ENCODE peak calls at places on chromosomes 12 and 14, in ten cellular contexts. J is IMR-90, T is ovary, Y is Peyer's patch, U is K562, C is transverse colon, R is stomach, O is tibial nerve, Q is heart left ventricle, L is suprapubic skin. H is an unnamed sample.

GRCh38 chr14:69093551-69094421 is 59.1 kb downstream of the DCAF5 start:
- DNase-seq in J (peak), T (no peak), Y (no peak), U (no peak), C (no peak), R (peak), O (no peak), Q (no peak), L (no peak), H (no peak)

GRCh38 chr12:106112094-106112822 is 26.5 kb downstream of the NUAK1 start:
- DNase-seq in J (peak), T (no peak), Y (no peak), U (no peak), C (no peak), R (no peak), O (no peak), Q (peak), L (no peak), H (peak)

GRCh38 chr14:20624495-20625070 is 16.9 kb downstream of the OR6S1 start:
- DNase-seq in J (peak), T (peak), Y (peak), U (peak), C (peak), R (peak), O (peak), Q (peak), L (peak), H (peak)

GRCh38 chr12:6764011-6764828 is 1.9 kb upstream of the PTMS start:
- DNase-seq in J (peak), T (peak), Y (peak), U (peak), C (peak), R (peak), O (peak), Q (peak), L (peak), H (peak)

GRCh38 chr14:51564986-51565604 is 86.6 kb upstream of the FRMD6 start:
- DNase-seq in J (no peak), T (no peak), Y (no peak), U (no peak), C (no peak), R (no peak), O (no peak), Q (no peak), L (no peak), H (no peak)

GRCh38 chr14:87797001-87797400 is 196.0 kb downstream of the GALC start:
- DNase-seq in J (no peak), T (no peak), Y (no peak), U (no peak), C (no peak), R (no peak), O (no peak), Q (no peak), L (no peak), H (no peak)

GRCh38 chr12:52645120-52645761 is 6.8 kb downstream of the KRT2 start:
- DNase-seq in J (no peak), T (no peak), Y (peak), U (peak), C (no peak), R (no peak), O (no peak), Q (no peak), L (no peak), H (peak)

GRCh38 chr12:110917961-110918360 is 2.4 kb downstream of the MYL2 start:
- DNase-seq in J (no peak), T (no peak), Y (no peak), U (no peak), C (no peak), R (no peak), O (no peak), Q (no peak), L (no peak), H (no peak)

GRCh38 chr12:1566449-1567135 is 27.8 kb downstream of the FBXL14 start:
- DNase-seq in J (no peak), T (no peak), Y (no peak), U (peak), C (no peak), R (no peak), O (no peak), Q (no peak), L (no peak), H (peak)

GRCh38 chr12:105759172-105759571 is 379.6 kb downstream of the NUAK1 start:
- DNase-seq in J (no peak), T (no peak), Y (no peak), U (no peak), C (no peak), R (no peak), O (no peak), Q (no peak), L (no peak), H (no peak)

GRCh38 chr12:53735556-53735955 is 8.3 kb upstream of the CALCOCO1 start:
- DNase-seq in J (no peak), T (no peak), Y (no peak), U (no peak), C (no peak), R (peak), O (no peak), Q (peak), L (no peak), H (no peak)

GRCh38 chr12:124231980-124232653 is 62.8 kb upstream of the RFLNA start:
- DNase-seq in J (no peak), T (no peak), Y (no peak), U (no peak), C (peak), R (peak), O (no peak), Q (no peak), L (no peak), H (no peak)

GRCh38 chr12:31412292-31412801 is 86.4 kb upstream of the SINHCAF start:
- DNase-seq in J (no peak), T (no peak), Y (no peak), U (no peak), C (no peak), R (no peak), O (no peak), Q (no peak), L (no peak), H (no peak)

GRCh38 chr14:75158843-75159614 is 17.4 kb downstream of the TMED10 start:
- DNase-seq in J (peak), T (no peak), Y (no peak), U (no peak), C (no peak), R (no peak), O (no peak), Q (no peak), L (no peak), H (no peak)

GRCh38 chr14:90773705-90774104 is 42.5 kb downstream of the TTC7B start:
- DNase-seq in J (no peak), T (no peak), Y (no peak), U (no peak), C (no peak), R (no peak), O (no peak), Q (no peak), L (no peak), H (no peak)

GRCh38 chr12:115261691-115262398 is 577.9 kb upstream of the TBX3 start:
- DNase-seq in J (peak), T (no peak), Y (no peak), U (no peak), C (peak), R (no peak), O (no peak), Q (no peak), L (no peak), H (no peak)

GRCh38 chr12:69007166-69007857 is 74.3 kb upstream of the CPM start:
- DNase-seq in J (peak), T (peak), Y (no peak), U (no peak), C (peak), R (peak), O (no peak), Q (no peak), L (no peak), H (no peak)

GRCh38 chr12:89883630-89884364 is 175.2 kb upstream of the ATP2B1 start:
- DNase-seq in J (peak), T (no peak), Y (no peak), U (no peak), C (no peak), R (no peak), O (no peak), Q (no peak), L (no peak), H (no peak)

GRCh38 chr14:88829188-88829587 is 4.7 kb downstream of the TTC8 start:
- DNase-seq in J (no peak), T (no peak), Y (no peak), U (no peak), C (no peak), R (no peak), O (no peak), Q (no peak), L (no peak), H (no peak)

GRCh38 chr12:69442894-69443293 is 27.3 kb upstream of the FRS2 start:
- DNase-seq in J (peak), T (no peak), Y (no peak), U (no peak), C (no peak), R (no peak), O (no peak), Q (no peak), L (no peak), H (no peak)

GRCh38 chr14:60707858-60708257 is 16.3 kb downstream of the SIX4 start:
- DNase-seq in J (no peak), T (no peak), Y (no peak), U (no peak), C (no peak), R (no peak), O (no peak), Q (no peak), L (no peak), H (no peak)

GRCh38 chr14:49134940-49135339 is 451.2 kb downstream of the RPS29 start:
- DNase-seq in J (no peak), T (peak), Y (no peak), U (no peak), C (no peak), R (no peak), O (no peak), Q (no peak), L (no peak), H (no peak)

GRCh38 chr12:71704920-71705319 is 19.0 kb downstream of the TMEM19 start:
- DNase-seq in J (no peak), T (no peak), Y (no peak), U (no peak), C (no peak), R (no peak), O (no peak), Q (no peak), L (no peak), H (no peak)

GRCh38 chr12:69755302-69755701 is 16.6 kb downstream of the RAB3IP start:
- DNase-seq in J (no peak), T (no peak), Y (no peak), U (no peak), C (no peak), R (no peak), O (no peak), Q (no peak), L (no peak), H (no peak)

GRCh38 chr14:51236314-51236713 is 3.7 kb upstream of the TMX1 start:
- DNase-seq in J (peak), T (no peak), Y (no peak), U (no peak), C (no peak), R (no peak), O (no peak), Q (no peak), L (no peak), H (no peak)

GRCh38 chr12:116556356-116556952 is 2.7 kb upstream of the MAP1LC3B2 start:
- DNase-seq in J (no peak), T (no peak), Y (no peak), U (no peak), C (no peak), R (no peak), O (no peak), Q (no peak), L (no peak), H (no peak)

GRCh38 chr12:116556964-116557706 is 2.0 kb upstream of the MAP1LC3B2 start:
- DNase-seq in J (peak), T (no peak), Y (no peak), U (no peak), C (no peak), R (no peak), O (no peak), Q (no peak), L (no peak), H (no peak)

GRCh38 chr12:116559330-116560080 is at the start of gene MAP1LC3B2:
- DNase-seq in J (peak), T (no peak), Y (peak), U (peak), C (peak), R (peak), O (peak), Q (peak), L (peak), H (peak)

GRCh38 chr12:116559080-116559329 is 176 bp upstream of the MAP1LC3B2 start:
- DNase-seq in J (no peak), T (no peak), Y (peak), U (peak), C (no peak), R (no peak), O (no peak), Q (no peak), L (no peak), H (no peak)

DNA sequence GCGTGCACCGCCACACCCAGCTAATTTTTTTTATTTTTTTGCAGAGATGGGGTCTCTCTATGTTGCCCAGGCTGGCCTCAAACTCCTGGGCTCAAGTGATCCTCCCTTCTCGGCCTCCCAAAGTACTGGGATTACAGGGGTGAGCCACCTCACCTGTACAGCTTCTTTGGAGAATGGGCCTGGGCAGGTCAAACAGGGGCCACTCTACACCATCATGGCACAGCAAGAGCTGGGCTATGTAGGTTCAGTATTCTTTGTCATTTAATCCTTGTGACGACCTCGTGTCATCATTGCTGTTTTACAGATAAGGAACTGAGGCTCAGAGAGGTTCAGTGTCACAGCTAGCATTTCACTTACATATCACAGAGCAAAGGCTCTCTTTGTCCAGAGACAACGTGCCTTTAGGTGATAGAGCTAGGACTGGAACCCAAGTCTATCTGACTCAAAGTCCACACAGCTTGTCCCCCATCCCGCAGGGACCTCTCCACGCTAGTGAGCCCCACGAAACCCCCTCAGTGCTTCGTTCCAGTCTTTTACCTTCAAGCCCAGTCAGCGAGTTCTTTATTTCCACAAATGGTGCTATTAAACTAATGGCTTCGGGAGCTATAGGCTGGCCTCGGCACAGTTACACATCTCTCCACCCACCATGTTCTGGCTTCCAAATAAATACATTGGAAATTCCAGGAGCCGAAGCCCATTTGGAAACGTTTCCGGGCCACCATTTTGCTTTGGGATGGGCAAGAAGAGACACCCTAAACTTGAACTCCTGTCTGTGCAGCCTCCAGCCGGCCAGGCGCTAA is 701 bp upstream of the MAP1LC3B2 start:
- DNase-seq in J (no peak), T (no peak), Y (no peak), U (peak), C (no peak), R (no peak), O (no peak), Q (no peak), L (no peak), H (peak)
- TF ChIP-seq POLR2A in J (no peak), T (no peak), Y (no peak), U (no peak), C (no peak), R (no peak), O (no peak), Q (no peak), L (no peak), H (peak)

GRCh38 chr12:62934799-62935674 is at the start of gene PPM1H:
- DNase-seq in J (peak), T (peak), Y (peak), U (peak), C (peak), R (peak), O (no peak), Q (peak), L (peak), H (peak)
- TF ChIP-seq POLR2A in J (no peak), T (no peak), Y (peak), U (peak), C (no peak), R (no peak), O (peak), Q (peak), L (no peak), H (no peak)

GRCh38 chr14:35403397-35404245 is 928 bp downstream of the NFKBIA start:
- DNase-seq in J (peak), T (peak), Y (peak), U (peak), C (peak), R (peak), O (peak), Q (peak), L (peak), H (peak)
- TF ChIP-seq POLR2A in J (no peak), T (peak), Y (peak), U (no peak), C (peak), R (no peak), O (no peak), Q (no peak), L (no peak), H (peak)

GRCh38 chr12:99649551-99649950 is 2.0 kb downstream of the GARIN6 start:
- DNase-seq in J (no peak), T (no peak), Y (no peak), U (no peak), C (no peak), R (no peak), O (no peak), Q (no peak), L (no peak), H (peak)

GRCh38 chr12:99648183-99648582 is 630 bp downstream of the GARIN6 start:
- DNase-seq in J (no peak), T (no peak), Y (no peak), U (no peak), C (no peak), R (no peak), O (no peak), Q (no peak), L (no peak), H (no peak)

GRCh38 chr12:99644629-99645028 is 2.9 kb upstream of the GARIN6 start:
- DNase-seq in J (no peak), T (no peak), Y (no peak), U (no peak), C (no peak), R (no peak), O (no peak), Q (no peak), L (no peak), H (no peak)

DNA sequence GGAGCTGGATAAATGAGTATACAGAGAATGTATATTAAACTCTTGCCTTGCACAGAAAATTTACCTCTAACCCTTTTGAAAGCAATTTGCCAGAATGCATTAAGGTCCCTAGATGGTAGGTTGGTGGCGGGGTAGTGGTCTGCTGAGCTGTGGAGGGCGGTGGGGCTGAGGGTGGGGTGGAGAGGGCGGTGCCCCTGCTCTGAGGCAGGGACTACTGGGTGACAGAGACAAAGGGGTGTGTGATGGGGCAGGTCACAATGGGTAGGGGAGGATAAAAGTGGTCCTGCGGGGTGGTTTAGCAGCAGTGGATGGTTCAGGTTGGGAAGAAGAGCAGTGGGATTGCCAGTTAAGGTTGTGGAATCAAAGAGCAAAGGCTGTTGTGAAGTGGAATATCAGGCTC is at the start of gene GARIN6:
- DNase-seq in J (no peak), T (no peak), Y (no peak), U (no peak), C (no peak), R (no peak), O (no peak), Q (no peak), L (no peak), H (no peak)
- TF ChIP-seq POLR2A in J (no peak), T (no peak), Y (no peak), U (no peak), C (no peak), R (no peak), O (no peak), Q (no peak), L (no peak), H (no peak)

DNA sequence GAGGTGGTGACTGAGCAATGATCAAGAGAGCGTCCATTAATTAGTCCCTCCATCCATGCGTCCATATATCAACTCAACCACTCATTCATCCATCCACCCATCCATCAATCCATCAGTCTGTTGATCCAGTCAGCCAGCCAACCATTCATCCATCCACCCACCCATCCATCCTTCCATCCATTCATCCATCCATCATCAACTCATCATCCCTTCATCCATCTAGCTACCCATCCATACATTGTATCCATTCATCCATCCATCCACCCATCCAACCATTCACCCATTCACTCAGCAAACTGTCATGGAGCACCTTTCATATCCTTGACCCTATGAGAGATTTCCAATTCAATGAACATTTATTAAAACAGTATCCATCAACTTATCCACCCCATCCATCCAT is 28.1 kb downstream of the MAP1LC3B2 start:
- DNase-seq in J (no peak), T (no peak), Y (no peak), U (no peak), C (no peak), R (no peak), O (no peak), Q (no peak), L (no peak), H (no peak)
- TF ChIP-seq POLR2A in J (no peak), T (no peak), Y (no peak), U (no peak), C (no peak), R (no peak), O (no peak), Q (no peak), L (no peak), H (no peak)